ENCODE peak calls at places on chromosomes 5 and 9, in five cellular contexts. M, O, T, Q and L are unnamed samples.

GRCh38 chr5:150497274-150497988 is 10.5 kb upstream of the NDST1 start:
- DNase-seq in M (no peak), O (peak; percentile 58), T (peak; percentile 91), Q (no peak), L (peak; percentile 85)

GRCh38 chr5:125160787-125161502 is 414.5 kb upstream of the ZNF608 start:
- DNase-seq in M (no peak), O (no peak), T (no peak), Q (no peak), L (no peak)

GRCh38 chr5:173767580-173768266 is 120.4 kb upstream of the CPEB4 start:
- DNase-seq in M (no peak), O (peak; percentile 72), T (no peak), Q (no peak), L (peak; percentile 71)

GRCh38 chr5:133265720-133266575 is 214.1 kb downstream of the HSPA4 start:
- DNase-seq in M (no peak), O (no peak), T (no peak), Q (peak; percentile 29), L (no peak)

GRCh38 chr9:35538361-35539234 is 48.7 kb downstream of the RUSC2 start:
- DNase-seq in M (no peak), O (peak; percentile 76), T (no peak), Q (no peak), L (peak; percentile 85)

GRCh38 chr9:101999441-101999840 is 261.0 kb upstream of the GRIN3A start:
- DNase-seq in M (no peak), O (no peak), T (no peak), Q (no peak), L (no peak)

GRCh38 chr9:101098392-101098791 is 69.9 kb downstream of the PLPPR1 start:
- DNase-seq in M (no peak), O (no peak), T (no peak), Q (no peak), L (no peak)

GRCh38 chr5:7754997-7755596 is 95.8 kb downstream of the CFAP90 start:
- DNase-seq in M (no peak), O (peak; percentile 33), T (peak; percentile 64), Q (peak; percentile 6), L (peak; percentile 81)

GRCh38 chr9:18236336-18236735 is 237.6 kb upstream of the ADAMTSL1 start:
- DNase-seq in M (no peak), O (no peak), T (no peak), Q (no peak), L (no peak)

GRCh38 chr5:87300744-87301143 is 33.1 kb downstream of the RASA1 start:
- DNase-seq in M (no peak), O (no peak), T (peak; percentile 91), Q (no peak), L (no peak)

GRCh38 chr9:87850405-87850804 is 32.3 kb upstream of the SPATA31E1 start:
- DNase-seq in M (no peak), O (no peak), T (no peak), Q (no peak), L (no peak)

GRCh38 chr9:89912605-89912953 is 307.8 kb downstream of the GADD45G start:
- DNase-seq in M (no peak), O (no peak), T (no peak), Q (no peak), L (no peak)

GRCh38 chr9:17394868-17395488 is 183.9 kb upstream of the SH3GL2 start:
- DNase-seq in M (no peak), O (no peak), T (no peak), Q (no peak), L (no peak)

GRCh38 chr5:172364773-172365172 is 81.2 kb upstream of the UBTD2 start:
- DNase-seq in M (no peak), O (no peak), T (no peak), Q (no peak), L (no peak)

GRCh38 chr9:117021881-117022280 is 334.8 kb downstream of the TRIM32 start:
- DNase-seq in M (no peak), O (no peak), T (no peak), Q (no peak), L (no peak)